ENCODE peak calls at places on chromosomes 2 and 18, in five cellular contexts. F is stomach, I is MCF 10A, S is osteocyte, T is GM13976. Q is an unnamed sample.

GRCh38 chr2:10161206-10161931 is 38.8 kb downstream of the RRM2 start:
- DNase-seq in I (no peak), S (no peak), F (no peak), T (no peak), Q (no peak)

GRCh38 chr2:178225011-178225817 is 30.9 kb downstream of the OSBPL6 start:
- DNase-seq in F (no peak), T (no peak), S (no peak), I (no peak), Q (no peak)

GRCh38 chr18:24013061-24013460 is 1.5 kb upstream of the TTC39C start:
- DNase-seq in T (no peak), S (no peak), I (no peak), F (no peak), Q (no peak)

GRCh38 chr18:32424696-32425095 is 46.0 kb downstream of the GAREM1 start:
- DNase-seq in F (no peak), S (no peak), T (no peak), I (no peak), Q (no peak)

GRCh38 chr18:48940854-48941531 is 9.8 kb downstream of the SMAD7 start:
- DNase-seq in T (peak), F (no peak), I (no peak), S (no peak), Q (peak)

GRCh38 chr2:70978388-70979357 is at the start of gene ANKRD53:
- DNase-seq in T (peak), I (no peak), F (peak), S (peak), Q (peak)

GRCh38 chr2:84694088-84694622 is 177.9 kb downstream of the DNAH6 start:
- DNase-seq in I (no peak), F (no peak), S (no peak), T (no peak), Q (peak)

GRCh38 chr2:222796413-222797103 is 64.3 kb upstream of the ACSL3 start:
- DNase-seq in I (no peak), T (no peak), S (peak), F (peak), Q (no peak)

GRCh38 chr2:236570081-236570979 is 705 bp downstream of the ACKR3 start:
- DNase-seq in T (no peak), F (no peak), S (no peak), I (no peak), Q (no peak)

GRCh38 chr2:138244400-138245001 is 257.1 kb upstream of the SPOPL start:
- DNase-seq in T (no peak), F (no peak), S (no peak), I (no peak), Q (no peak)

GRCh38 chr18:46946656-46947282 is 29.4 kb downstream of the KATNAL2 start:
- DNase-seq in F (peak), T (peak), I (no peak), S (peak), Q (peak)

GRCh38 chr2:177693658-177694334 is 301.2 kb downstream of the AGPS start:
- DNase-seq in S (no peak), T (no peak), I (no peak), F (no peak), Q (no peak)

GRCh38 chr18:13374096-13374467 is 155.5 kb downstream of the LDLRAD4 start:
- DNase-seq in S (peak), T (no peak), I (no peak), F (no peak), Q (no peak)

GRCh38 chr2:162245737-162246136 is 2.5 kb upstream of the FAP start:
- DNase-seq in I (peak), T (no peak), F (no peak), S (no peak), Q (no peak)

GRCh38 chr2:56184500-56184996 is 758 bp downstream of the CCDC85A start:
- DNase-seq in T (peak), S (peak), F (no peak), I (peak), Q (peak)

GRCh38 chr18:48003426-48004349 is 73.2 kb upstream of the SMAD2 start:
- DNase-seq in F (peak), I (peak), S (no peak), T (no peak), Q (peak)

GRCh38 chr2:141931797-141932196 is 199.0 kb downstream of the LRP1B start:
- DNase-seq in T (no peak), F (no peak), S (no peak), I (no peak), Q (no peak)

GRCh38 chr2:11680181-11680900 is 10.3 kb upstream of the NTSR2 start:
- DNase-seq in T (no peak), F (peak), I (peak), S (no peak), Q (no peak)

GRCh38 chr2:217908544-217908943 is 94.3 kb downstream of the TNS1 start:
- DNase-seq in T (no peak), S (no peak), I (no peak), F (no peak), Q (no peak)

GRCh38 chr2:217907266-217907665 is 95.5 kb downstream of the TNS1 start:
- DNase-seq in F (no peak), S (no peak), I (no peak), T (no peak), Q (no peak)

GRCh38 chr2:217911283-217911965 is 91.4 kb downstream of the TNS1 start:
- DNase-seq in S (no peak), T (no peak), I (no peak), F (no peak), Q (no peak)

GRCh38 chr2:217910875-217911212 is 92.0 kb downstream of the TNS1 start:
- DNase-seq in S (no peak), T (no peak), F (no peak), I (no peak), Q (no peak)

DNA sequence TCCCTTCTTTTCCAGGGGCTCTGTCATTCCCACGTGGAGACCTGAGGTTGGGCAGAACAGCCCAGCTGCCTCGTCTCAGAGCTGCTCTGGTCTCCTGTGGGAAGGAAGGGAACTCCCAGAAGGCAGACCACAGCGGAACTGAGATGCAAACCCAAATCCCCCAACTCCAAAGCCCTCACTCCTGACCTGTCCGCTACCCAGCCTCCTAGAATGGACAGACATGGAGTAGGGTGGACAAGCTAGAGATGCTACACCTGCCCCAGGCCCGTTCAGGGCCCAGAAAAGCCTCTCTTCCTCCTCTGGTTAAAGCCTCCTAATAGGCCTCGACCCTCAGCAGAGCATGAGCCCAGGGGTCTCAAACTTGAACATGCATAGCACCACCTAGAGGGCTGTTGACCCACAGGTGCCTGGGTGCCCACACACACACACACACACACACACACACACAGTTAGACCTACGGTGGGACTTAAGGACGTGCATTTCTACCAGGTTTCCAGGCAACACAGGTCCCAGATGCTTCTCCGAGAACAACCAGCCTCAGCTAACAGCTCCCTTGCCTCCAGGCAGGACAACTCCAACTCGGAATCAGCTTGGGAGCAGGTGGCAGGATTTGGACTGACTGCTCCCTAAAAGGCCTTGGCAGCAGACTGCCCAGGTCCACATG is 93.5 kb downstream of the TNS1 start:
- DNase-seq in S (no peak), F (no peak), T (no peak), I (no peak), Q (no peak)
- TF ChIP-seq CTCF in S (no peak), F (no peak), T (no peak), I (no peak), Q (no peak)

GRCh38 chr2:241859436-241860183 is 916 bp upstream of the PDCD1 start:
- DNase-seq in I (no peak), F (no peak), S (no peak), T (peak), Q (peak)
- TF ChIP-seq CTCF in I (peak), F (no peak), S (no peak), T (no peak), Q (peak)

GRCh38 chr18:76528477-76529432 is 33.7 kb upstream of the ZNF516 start:
- DNase-seq in T (no peak), I (peak), F (peak), S (no peak), Q (peak)
- TF ChIP-seq CTCF in T (no peak), I (no peak), F (no peak), S (no peak), Q (no peak)

GRCh38 chr2:127643698-127644660 is 2.0 kb upstream of the GPR17 start:
- DNase-seq in I (no peak), F (no peak), S (no peak), T (no peak), Q (no peak)
- TF ChIP-seq CTCF in I (no peak), F (no peak), S (no peak), T (no peak), Q (peak)

GRCh38 chr18:69757733-69758132 is 189.9 kb downstream of the CD226 start:
- DNase-seq in T (no peak), F (no peak), I (no peak), S (no peak), Q (no peak)
- TF ChIP-seq CTCF in T (no peak), F (no peak), I (no peak), S (no peak), Q (no peak)

DNA sequence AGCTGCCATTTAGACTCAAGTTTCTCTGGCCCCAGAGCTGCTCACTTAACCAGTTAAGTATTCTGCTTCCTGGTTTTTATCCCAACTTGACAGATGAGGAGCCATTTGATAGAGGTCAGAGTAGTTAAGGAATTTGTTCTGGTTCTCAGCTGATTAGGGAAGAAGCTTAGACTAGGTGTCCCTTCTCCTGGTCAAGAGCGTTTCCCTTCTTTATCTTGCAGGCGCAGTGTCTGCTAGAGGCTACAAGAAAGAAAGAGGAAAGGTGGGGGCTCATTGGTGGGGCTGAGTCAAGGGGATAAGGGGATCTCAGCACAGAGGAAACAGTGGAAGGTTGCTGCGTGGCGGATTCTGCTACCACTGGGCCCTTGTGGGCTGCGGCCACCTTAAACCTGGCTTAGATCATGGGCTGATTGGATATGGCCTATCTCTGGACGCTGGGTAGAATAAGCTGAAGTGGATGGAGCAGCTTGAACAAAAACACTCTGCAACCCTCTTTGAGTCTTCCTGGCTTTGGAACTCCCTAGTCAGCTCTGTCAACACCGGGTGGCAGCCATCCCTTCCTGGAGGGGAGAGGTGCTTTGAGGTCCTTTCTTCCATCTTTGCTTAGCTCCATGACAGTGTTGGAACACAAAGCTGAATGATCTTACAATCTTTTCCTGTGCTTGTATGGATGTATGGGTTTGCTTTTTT is 70.8 kb downstream of the QPCT start:
- DNase-seq in I (peak), F (no peak), S (no peak), T (no peak), Q (no peak)
- TF ChIP-seq CTCF in I (no peak), F (no peak), S (peak), T (no peak), Q (no peak)

GRCh38 chr2:219492575-219492974 is 6.1 kb upstream of the GMPPA start:
- DNase-seq in I (no peak), F (no peak), T (no peak), S (no peak), Q (no peak)
- TF ChIP-seq CTCF in I (no peak), F (no peak), T (no peak), S (no peak), Q (no peak)

GRCh38 chr18:65817178-65817577 is 66.4 kb downstream of the CDH7 start:
- DNase-seq in T (no peak), S (no peak), F (no peak), I (no peak), Q (no peak)
- TF ChIP-seq CTCF in T (no peak), S (no peak), F (no peak), I (no peak), Q (no peak)

DNA sequence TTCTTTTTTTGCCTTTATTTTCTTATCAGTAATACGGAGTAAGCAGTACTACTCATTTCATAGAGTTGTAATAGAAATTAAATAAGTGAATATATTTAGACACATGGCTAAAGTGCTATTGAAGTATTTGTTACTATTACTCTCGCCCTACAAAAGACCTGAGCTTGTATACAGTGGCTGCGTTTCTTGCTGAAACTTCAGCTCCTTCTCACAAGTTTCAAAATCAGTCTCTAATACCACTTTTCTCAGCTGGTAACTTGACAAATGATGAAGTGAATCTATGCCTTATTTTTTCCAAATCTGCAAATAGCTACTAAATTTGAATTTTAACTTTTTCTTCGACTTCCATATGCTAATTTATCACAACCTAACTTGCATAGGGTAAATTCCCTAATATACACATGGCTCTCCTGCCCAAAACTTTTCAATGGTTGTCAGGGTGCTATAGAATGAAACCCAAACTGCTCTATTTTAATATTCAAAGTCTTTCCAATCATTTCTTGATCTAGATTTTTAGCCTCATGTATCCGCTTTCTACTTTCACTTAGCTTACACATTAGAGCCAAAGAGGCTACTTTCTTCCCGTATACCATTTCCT is 347.8 kb upstream of the GULP1 start:
- DNase-seq in I (no peak), S (no peak), T (no peak), F (no peak), Q (no peak)
- TF ChIP-seq CTCF in I (no peak), S (no peak), T (no peak), F (no peak), Q (no peak)

DNA sequence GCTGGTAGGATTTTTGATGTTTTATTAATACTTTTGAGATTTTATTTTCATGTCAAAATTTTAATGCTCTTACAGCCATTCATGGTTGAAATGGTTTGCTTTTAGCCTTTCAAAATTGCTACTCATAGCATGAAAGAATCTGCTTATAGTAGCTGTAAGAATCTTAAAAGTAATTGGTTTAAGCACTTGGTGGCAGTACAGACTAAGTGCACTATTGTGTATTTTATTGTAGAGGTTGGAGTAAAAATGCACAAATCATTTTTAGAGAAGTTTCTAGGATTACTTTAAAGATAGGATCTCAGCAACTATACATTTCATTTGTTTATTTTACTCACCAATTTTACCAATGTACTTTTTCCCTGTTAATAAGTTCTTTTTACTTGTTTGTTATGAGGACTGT is 205.8 kb downstream of the SPAG16 start:
- DNase-seq in F (no peak), S (no peak), T (peak), I (peak), Q (no peak)
- TF ChIP-seq CTCF in F (no peak), S (peak), T (no peak), I (peak), Q (no peak)

Q was measured in activated CD8-positive, alpha-beta T cell treated with anti-CD3 and anti-CD28 coated beads for 36 hours.